ENCODE peak calls at places on chromosomes 12 and 14, in five cellular contexts. One of them, this sample, is unnamed.

GRCh38 chr12:109330282-109330681 is 17.4 kb upstream of the MYO1H start:
- DNase-seq in Caco-2: no peak
- DNase-seq in fibroblast of mammary gland: no peak
- DNase-seq in astrocyte of the cerebellum: no peak
- DNase-seq in IMR-90: no peak
- DNase-seq in this sample: no peak

GRCh38 chr12:11085419-11085818 is 6.7 kb downstream of the TAS2R43 start:
- DNase-seq in IMR-90: no peak
- DNase-seq in Caco-2: no peak
- DNase-seq in fibroblast of mammary gland: peak
- DNase-seq in astrocyte of the cerebellum: no peak
- DNase-seq in this sample: peak

GRCh38 chr14:31927348-31927826 is 149.7 kb upstream of the ARHGAP5 start:
- DNase-seq in Caco-2: no peak
- DNase-seq in IMR-90: peak
- DNase-seq in fibroblast of mammary gland: peak
- DNase-seq in astrocyte of the cerebellum: peak
- DNase-seq in this sample: peak

GRCh38 chr12:124543052-124543590 is 24.3 kb downstream of the NCOR2 start:
- DNase-seq in Caco-2: no peak
- DNase-seq in IMR-90: no peak
- DNase-seq in astrocyte of the cerebellum: no peak
- DNase-seq in fibroblast of mammary gland: no peak
- DNase-seq in this sample: no peak

GRCh38 chr14:63454863-63455622 is 88.1 kb downstream of the PPP2R5E start:
- DNase-seq in Caco-2: no peak
- DNase-seq in astrocyte of the cerebellum: peak
- DNase-seq in IMR-90: peak
- DNase-seq in fibroblast of mammary gland: peak
- DNase-seq in this sample: peak

GRCh38 chr14:67680941-67681340 is 6.5 kb upstream of the VTI1B start:
- DNase-seq in astrocyte of the cerebellum: no peak
- DNase-seq in fibroblast of mammary gland: no peak
- DNase-seq in Caco-2: no peak
- DNase-seq in IMR-90: no peak
- DNase-seq in this sample: no peak

GRCh38 chr12:113048716-113049127 is 7.8 kb upstream of the DTX1 start:
- DNase-seq in fibroblast of mammary gland: peak
- DNase-seq in Caco-2: peak
- DNase-seq in astrocyte of the cerebellum: peak
- DNase-seq in IMR-90: peak
- DNase-seq in this sample: peak

GRCh38 chr12:65121956-65122469 is 908 bp upstream of the WIF1 start:
- DNase-seq in astrocyte of the cerebellum: no peak
- DNase-seq in IMR-90: no peak
- DNase-seq in Caco-2: no peak
- DNase-seq in fibroblast of mammary gland: no peak
- DNase-seq in this sample: no peak

GRCh38 chr12:10160659-10161386 is 11.1 kb downstream of the OLR1 start:
- DNase-seq in IMR-90: no peak
- DNase-seq in astrocyte of the cerebellum: no peak
- DNase-seq in Caco-2: no peak
- DNase-seq in fibroblast of mammary gland: no peak
- DNase-seq in this sample: no peak

GRCh38 chr12:63098851-63099250 is 52.1 kb downstream of the AVPR1A start:
- DNase-seq in IMR-90: no peak
- DNase-seq in Caco-2: peak
- DNase-seq in fibroblast of mammary gland: no peak
- DNase-seq in astrocyte of the cerebellum: no peak
- DNase-seq in this sample: no peak

GRCh38 chr14:35506927-35507326 is 27.0 kb upstream of the INSM2 start:
- DNase-seq in fibroblast of mammary gland: peak
- DNase-seq in IMR-90: peak
- DNase-seq in Caco-2: no peak
- DNase-seq in astrocyte of the cerebellum: no peak
- DNase-seq in this sample: peak

GRCh38 chr14:67420102-67420739 is 8.3 kb upstream of the PLEK2 start:
- DNase-seq in fibroblast of mammary gland: no peak
- DNase-seq in Caco-2: no peak
- DNase-seq in IMR-90: no peak
- DNase-seq in astrocyte of the cerebellum: no peak
- DNase-seq in this sample: no peak

GRCh38 chr12:113528606-113529005 is 56.9 kb upstream of the LHX5 start:
- DNase-seq in fibroblast of mammary gland: no peak
- DNase-seq in astrocyte of the cerebellum: no peak
- DNase-seq in IMR-90: no peak
- DNase-seq in Caco-2: no peak
- DNase-seq in this sample: no peak

GRCh38 chr14:91294153-91294552 is 49.6 kb upstream of the GPR68 start:
- DNase-seq in astrocyte of the cerebellum: no peak
- DNase-seq in Caco-2: no peak
- DNase-seq in IMR-90: no peak
- DNase-seq in fibroblast of mammary gland: peak
- DNase-seq in this sample: no peak

GRCh38 chr12:45122776-45123380 is 72.0 kb upstream of the DBX2 start:
- DNase-seq in fibroblast of mammary gland: peak
- DNase-seq in Caco-2: no peak
- DNase-seq in astrocyte of the cerebellum: peak
- DNase-seq in IMR-90: peak
- DNase-seq in this sample: peak

GRCh38 chr12:38736821-38737220 is 168.6 kb downstream of the CPNE8 start:
- DNase-seq in astrocyte of the cerebellum: no peak
- DNase-seq in fibroblast of mammary gland: no peak
- DNase-seq in Caco-2: no peak
- DNase-seq in IMR-90: no peak
- DNase-seq in this sample: no peak

GRCh38 chr12:109715310-109716091 is 1.9 kb downstream of the FAM222A start:
- DNase-seq in IMR-90: no peak
- DNase-seq in fibroblast of mammary gland: no peak
- DNase-seq in astrocyte of the cerebellum: no peak
- DNase-seq in Caco-2: peak
- DNase-seq in this sample: no peak

GRCh38 chr12:124640096-124640495 is 72.7 kb upstream of the NCOR2 start:
- DNase-seq in Caco-2: no peak
- DNase-seq in IMR-90: peak
- DNase-seq in astrocyte of the cerebellum: no peak
- DNase-seq in fibroblast of mammary gland: peak
- DNase-seq in this sample: peak

GRCh38 chr14:97137705-97138104 is 340.5 kb downstream of the VRK1 start:
- DNase-seq in Caco-2: no peak
- DNase-seq in IMR-90: no peak
- DNase-seq in astrocyte of the cerebellum: no peak
- DNase-seq in fibroblast of mammary gland: no peak
- DNase-seq in this sample: no peak

GRCh38 chr14:33925209-33925608 is 25.7 kb downstream of the EGLN3 start:
- DNase-seq in IMR-90: no peak
- DNase-seq in Caco-2: no peak
- DNase-seq in astrocyte of the cerebellum: no peak
- DNase-seq in fibroblast of mammary gland: no peak
- DNase-seq in this sample: no peak

GRCh38 chr12:31736472-31736871 is 7.7 kb upstream of the AMN1 start:
- DNase-seq in Caco-2: no peak
- DNase-seq in IMR-90: peak
- DNase-seq in astrocyte of the cerebellum: no peak
- DNase-seq in fibroblast of mammary gland: peak
- DNase-seq in this sample: peak

GRCh38 chr14:35808076-35808657 is 928 bp downstream of the RALGAPA1 start:
- DNase-seq in fibroblast of mammary gland: peak
- DNase-seq in IMR-90: no peak
- DNase-seq in astrocyte of the cerebellum: no peak
- DNase-seq in Caco-2: no peak
- DNase-seq in this sample: peak

GRCh38 chr14:98172243-98172778 is 1099.7 kb downstream of the BCL11B start:
- DNase-seq in fibroblast of mammary gland: no peak
- DNase-seq in astrocyte of the cerebellum: no peak
- DNase-seq in Caco-2: no peak
- DNase-seq in IMR-90: no peak
- DNase-seq in this sample: no peak

GRCh38 chr12:66733321-66733720 is 54.4 kb upstream of the GRIP1 start:
- DNase-seq in fibroblast of mammary gland: no peak
- DNase-seq in Caco-2: no peak
- DNase-seq in astrocyte of the cerebellum: no peak
- DNase-seq in IMR-90: no peak
- DNase-seq in this sample: no peak

GRCh38 chr12:113862570-113863454 is 103.3 kb downstream of the RBM19 start:
- DNase-seq in Caco-2: no peak
- DNase-seq in fibroblast of mammary gland: peak
- DNase-seq in astrocyte of the cerebellum: peak
- DNase-seq in IMR-90: peak
- DNase-seq in this sample: peak

GRCh38 chr14:30656190-30656632 is 34.1 kb downstream of the SCFD1 start:
- DNase-seq in fibroblast of mammary gland: peak
- DNase-seq in astrocyte of the cerebellum: no peak
- DNase-seq in IMR-90: peak
- DNase-seq in Caco-2: no peak
- DNase-seq in this sample: peak

GRCh38 chr12:105945935-105946334 is 192.8 kb downstream of the NUAK1 start:
- DNase-seq in Caco-2: no peak
- DNase-seq in astrocyte of the cerebellum: peak
- DNase-seq in fibroblast of mammary gland: no peak
- DNase-seq in IMR-90: no peak
- DNase-seq in this sample: peak

GRCh38 chr12:68349921-68350606 is 17.9 kb upstream of the MDM1 start:
- DNase-seq in IMR-90: no peak
- DNase-seq in fibroblast of mammary gland: no peak
- DNase-seq in astrocyte of the cerebellum: no peak
- DNase-seq in Caco-2: no peak
- DNase-seq in this sample: no peak

GRCh38 chr12:29907486-29907885 is 123.7 kb upstream of the TMTC1 start:
- DNase-seq in astrocyte of the cerebellum: no peak
- DNase-seq in Caco-2: no peak
- DNase-seq in fibroblast of mammary gland: peak
- DNase-seq in IMR-90: no peak
- DNase-seq in this sample: peak

GRCh38 chr12:106113042-106113441 is 25.7 kb downstream of the NUAK1 start:
- DNase-seq in Caco-2: no peak
- DNase-seq in astrocyte of the cerebellum: no peak
- DNase-seq in fibroblast of mammary gland: no peak
- DNase-seq in IMR-90: peak
- DNase-seq in this sample: peak

GRCh38 chr12:96354326-96354725 is 45.9 kb downstream of the CDK17 start:
- DNase-seq in Caco-2: no peak
- DNase-seq in fibroblast of mammary gland: peak
- DNase-seq in astrocyte of the cerebellum: no peak
- DNase-seq in IMR-90: peak
- DNase-seq in this sample: no peak

GRCh38 chr12:120936197-120936596 is 32.0 kb upstream of the SPPL3 start:
- DNase-seq in astrocyte of the cerebellum: no peak
- DNase-seq in fibroblast of mammary gland: no peak
- DNase-seq in IMR-90: no peak
- DNase-seq in Caco-2: no peak
- DNase-seq in this sample: no peak

GRCh38 chr12:77940011-77940423 is 109.3 kb downstream of the NAV3 start:
- DNase-seq in Caco-2: no peak
- DNase-seq in IMR-90: peak
- DNase-seq in fibroblast of mammary gland: peak
- DNase-seq in astrocyte of the cerebellum: peak
- DNase-seq in this sample: peak
- TF ChIP-seq CTCF in Caco-2: no peak
- TF ChIP-seq CTCF in IMR-90: no peak
- TF ChIP-seq CTCF in fibroblast of mammary gland: no peak
- TF ChIP-seq CTCF in astrocyte of the cerebellum: no peak
- TF ChIP-seq CTCF in this sample: no peak

GRCh38 chr12:14307004-14307403 is 58.5 kb upstream of the ATF7IP start:
- DNase-seq in fibroblast of mammary gland: no peak
- DNase-seq in astrocyte of the cerebellum: no peak
- DNase-seq in Caco-2: no peak
- DNase-seq in IMR-90: no peak
- DNase-seq in this sample: no peak
- H3K4me3 ChIP-seq in fibroblast of mammary gland: no peak
- H3K4me3 ChIP-seq in astrocyte of the cerebellum: no peak
- H3K4me3 ChIP-seq in Caco-2: no peak
- H3K4me3 ChIP-seq in IMR-90: no peak
- H3K4me3 ChIP-seq in this sample: no peak

GRCh38 chr12:132427999-132428871 is 61.7 kb upstream of the FBRSL1 start:
- DNase-seq in astrocyte of the cerebellum: no peak
- DNase-seq in Caco-2: no peak
- DNase-seq in fibroblast of mammary gland: no peak
- DNase-seq in IMR-90: no peak
- DNase-seq in this sample: no peak
- TF ChIP-seq CTCF in astrocyte of the cerebellum: no peak
- TF ChIP-seq CTCF in Caco-2: no peak
- TF ChIP-seq CTCF in fibroblast of mammary gland: no peak
- TF ChIP-seq CTCF in IMR-90: no peak
- TF ChIP-seq CTCF in this sample: no peak

GRCh38 chr12:26748412-26748740 is 84.6 kb downstream of the ITPR2 start:
- DNase-seq in astrocyte of the cerebellum: no peak
- DNase-seq in IMR-90: no peak
- DNase-seq in Caco-2: no peak
- DNase-seq in fibroblast of mammary gland: no peak
- DNase-seq in this sample: no peak
- H3K4me3 ChIP-seq in astrocyte of the cerebellum: no peak
- H3K4me3 ChIP-seq in IMR-90: no peak
- H3K4me3 ChIP-seq in Caco-2: no peak
- H3K4me3 ChIP-seq in fibroblast of mammary gland: no peak
- H3K4me3 ChIP-seq in this sample: no peak

DNA sequence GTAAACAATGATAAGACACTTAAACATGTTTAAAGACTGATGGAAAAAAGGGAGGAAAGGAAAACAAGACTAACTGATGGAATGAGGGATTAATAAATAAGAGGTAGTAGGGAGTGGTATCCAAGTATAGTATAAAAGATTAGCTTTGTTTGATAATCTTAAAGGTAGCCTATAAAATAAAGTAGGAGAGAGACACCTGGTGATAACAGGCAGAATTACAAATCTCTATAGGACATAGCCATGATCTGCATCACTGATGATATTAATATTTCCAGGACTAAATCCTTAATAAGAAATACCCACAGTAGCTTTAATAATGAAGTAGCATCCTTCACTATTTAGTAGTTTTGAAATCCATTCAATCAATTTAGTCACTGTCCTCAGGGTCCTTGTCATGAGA is 30.4 kb downstream of the DLGAP5 start:
- DNase-seq in astrocyte of the cerebellum: peak
- DNase-seq in Caco-2: no peak
- DNase-seq in fibroblast of mammary gland: peak
- DNase-seq in IMR-90: peak
- DNase-seq in this sample: peak
- TF ChIP-seq CTCF in astrocyte of the cerebellum: peak
- TF ChIP-seq CTCF in Caco-2: peak
- TF ChIP-seq CTCF in fibroblast of mammary gland: peak
- TF ChIP-seq CTCF in IMR-90: peak
- TF ChIP-seq CTCF in this sample: peak

GRCh38 chr12:51821423-51822260 is 26.9 kb downstream of the FIGNL2 start:
- DNase-seq in IMR-90: no peak
- DNase-seq in Caco-2: no peak
- DNase-seq in astrocyte of the cerebellum: no peak
- DNase-seq in fibroblast of mammary gland: no peak
- DNase-seq in this sample: no peak
- H3K4me3 ChIP-seq in IMR-90: peak
- H3K4me3 ChIP-seq in Caco-2: no peak
- H3K4me3 ChIP-seq in astrocyte of the cerebellum: peak
- H3K4me3 ChIP-seq in fibroblast of mammary gland: peak
- H3K4me3 ChIP-seq in this sample: peak

This sample was measured in astrocyte of the spinal cord.